ENCODE peak calls at places on chromosomes 4 and X, in five cellular contexts. J, Y, M, O and I are unnamed samples.

GRCh38 chr4:163295138-163295537 is 37.3 kb downstream of the NPY1R start:
- DNase-seq in M (no peak), Y (no peak), O (no peak), J (no peak), I (no peak)

GRCh38 chrX:20284992-20285391 is 18.3 kb upstream of the RPS6KA3 start:
- DNase-seq in Y (no peak), J (no peak), M (no peak), O (no peak), I (no peak)

GRCh38 chr4:159191989-159192388 is 89.1 kb downstream of the RAPGEF2 start:
- DNase-seq in Y (peak; percentile 49), O (no peak), M (no peak), J (no peak), I (no peak)

GRCh38 chr4:140052050-140052449 is 101.9 kb downstream of the MAML3 start:
- DNase-seq in Y (no peak), J (no peak), M (no peak), O (no peak), I (no peak)

GRCh38 chr4:73917081-73917501 is 47.9 kb downstream of the CXCL1 start:
- DNase-seq in M (no peak), Y (peak; percentile 64), J (no peak), O (no peak), I (no peak)

GRCh38 chr4:150302553-150302952 is 224.3 kb downstream of the DCLK2 start:
- DNase-seq in Y (peak; percentile 59), J (no peak), M (peak; percentile 29), O (no peak), I (no peak)

GRCh38 chrX:1322393-1322792 is 14.2 kb upstream of the IL3RA start:
- DNase-seq in Y (no peak), J (no peak), O (no peak), M (no peak), I (no peak)

GRCh38 chr4:93947318-93947717 is 118.8 kb downstream of the ATOH1 start:
- DNase-seq in O (no peak), M (no peak), Y (no peak), J (no peak), I (no peak)

GRCh38 chrX:56763556-56764152 is 34.6 kb downstream of the NBDY start:
- DNase-seq in M (no peak), O (peak; percentile 85), J (no peak), Y (no peak), I (no peak)

GRCh38 chrX:37350034-37350365 is 836 bp downstream of the PRRG1 start:
- DNase-seq in O (no peak), J (no peak), Y (no peak), M (no peak), I (no peak)

GRCh38 chr4:158236304-158237030 is 26.2 kb downstream of the TMEM144 start:
- DNase-seq in O (no peak), M (no peak), J (no peak), Y (no peak), I (no peak)

GRCh38 chr4:139935911-139936310 is 218.1 kb downstream of the MAML3 start:
- DNase-seq in Y (no peak), J (no peak), M (no peak), O (no peak), I (no peak)

GRCh38 chr4:87804871-87805270 is 5.5 kb downstream of the IBSP start:
- DNase-seq in M (no peak), O (no peak), J (no peak), Y (no peak), I (no peak)

GRCh38 chr4:81631958-81632439 is 160.3 kb upstream of the RASGEF1B start:
- DNase-seq in O (no peak), Y (peak; percentile 79), J (no peak), M (peak; percentile 33), I (no peak)

GRCh38 chr4:98955229-98955628 is 26.3 kb upstream of the EIF4E start:
- DNase-seq in Y (no peak), M (no peak), J (no peak), O (no peak), I (no peak)

GRCh38 chr4:144615182-144615581 is 30.8 kb upstream of the HHIP start:
- DNase-seq in Y (no peak), M (no peak), O (no peak), J (no peak), I (no peak)

GRCh38 chr4:112857461-112857860 is 192.0 kb upstream of the ANK2 start:
- DNase-seq in Y (no peak), M (peak; percentile 41), J (no peak), O (no peak), I (no peak)

GRCh38 chr4:174928174-174928573 is 10.0 kb downstream of the ADAM29 start:
- DNase-seq in Y (no peak), J (no peak), O (no peak), M (no peak), I (no peak)

GRCh38 chrX:78321809-78322208 is 5.6 kb downstream of the CYSLTR1 start:
- DNase-seq in O (no peak), J (no peak), M (peak; percentile 17), Y (no peak), I (no peak)

GRCh38 chr4:10875144-10875799 is 190.7 kb upstream of the CLNK start:
- DNase-seq in J (no peak), M (no peak), O (no peak), Y (no peak), I (no peak)

GRCh38 chrX:44431206-44431605 is 87.7 kb upstream of the EFHC2 start:
- DNase-seq in J (no peak), Y (peak; percentile 64), O (no peak), M (no peak), I (no peak)

GRCh38 chr4:123096038-123096437 is 173.6 kb upstream of the NUDT6 start:
- DNase-seq in M (no peak), O (no peak), Y (no peak), J (no peak), I (no peak)
- TF ChIP-seq CTCF in M (no peak), O (no peak), Y (no peak), J (peak; percentile 55), I (peak; percentile 21)

DNA sequence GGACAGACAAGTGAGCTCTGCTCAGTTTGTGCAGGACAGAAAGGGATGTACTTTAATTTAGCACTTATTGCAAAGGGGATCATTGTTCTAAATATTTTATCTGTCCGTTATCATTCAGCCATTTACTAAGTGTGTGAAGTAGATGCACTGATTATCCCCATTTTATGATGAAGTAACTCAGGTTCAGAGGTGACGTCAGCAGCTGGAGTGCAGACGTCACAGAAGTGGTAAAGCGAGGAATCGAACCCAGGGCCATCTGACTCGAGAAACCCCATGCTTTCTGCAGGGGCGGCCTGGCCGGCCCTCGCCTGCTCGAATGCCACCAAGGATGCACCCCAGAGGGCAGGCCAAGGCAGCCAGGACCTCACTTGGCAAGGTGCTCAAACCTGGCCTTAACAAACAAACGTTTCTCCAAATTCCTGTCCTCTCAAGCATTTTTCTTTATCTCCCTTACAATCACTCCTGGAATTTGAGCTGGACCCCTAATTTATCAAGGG is 75.0 kb downstream of the DCTD start:
- DNase-seq in M (no peak), O (no peak), Y (no peak), J (no peak), I (no peak)
- TF ChIP-seq CTCF in M (no peak), O (no peak), Y (no peak), J (no peak), I (no peak)

GRCh38 chrX:40313269-40313668 is 215.5 kb upstream of the BCOR start:
- DNase-seq in O (no peak), Y (no peak), J (no peak), M (no peak), I (no peak)

GRCh38 chrX:40310016-40310415 is 212.3 kb upstream of the BCOR start:
- DNase-seq in O (peak; percentile 44), M (no peak), J (no peak), Y (no peak), I (no peak)

GRCh38 chrX:40316502-40316901 is 218.7 kb upstream of the BCOR start:
- DNase-seq in O (no peak), M (no peak), J (no peak), Y (no peak), I (no peak)

GRCh38 chrX:40318076-40318475 is 220.3 kb upstream of the BCOR start:
- DNase-seq in M (no peak), J (no peak), O (no peak), Y (no peak), I (no peak)

GRCh38 chrX:40314070-40314469 is 216.3 kb upstream of the BCOR start:
- DNase-seq in O (no peak), J (no peak), Y (no peak), M (no peak), I (no peak)
- TF ChIP-seq CTCF in O (no peak), J (no peak), Y (no peak), M (no peak), I (no peak)

GRCh38 chr4:185222598-185222997 is 13.2 kb downstream of the SNX25 start:
- DNase-seq in M (no peak), Y (no peak), J (no peak), O (no peak), I (no peak)

GRCh38 chr4:185221491-185221890 is 12.1 kb downstream of the SNX25 start:
- DNase-seq in M (no peak), Y (no peak), O (no peak), J (no peak), I (no peak)

GRCh38 chr4:185221912-185222311 is 12.5 kb downstream of the SNX25 start:
- DNase-seq in Y (no peak), O (no peak), M (no peak), J (no peak), I (no peak)

GRCh38 chr4:185227131-185227551 is 17.7 kb downstream of the SNX25 start:
- DNase-seq in O (no peak), M (no peak), J (no peak), Y (no peak), I (no peak)

DNA sequence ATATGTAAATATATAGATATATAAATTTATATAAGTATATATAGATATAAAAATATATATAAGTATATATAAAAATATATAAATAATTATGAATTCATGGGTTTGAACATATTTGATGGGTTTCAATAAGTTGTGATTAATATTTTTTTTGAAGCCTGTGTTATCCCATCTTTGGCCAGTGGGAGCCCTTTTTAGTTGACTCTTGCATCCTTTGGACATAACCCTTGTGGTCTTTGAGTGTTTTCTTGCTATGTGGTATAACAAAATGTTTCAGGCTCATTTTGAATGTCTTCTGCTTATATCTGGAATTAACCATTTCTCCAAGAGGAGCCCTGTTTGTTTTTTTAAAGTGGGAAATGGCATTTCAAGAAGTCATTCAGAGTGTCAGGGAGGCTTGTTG is 15.2 kb downstream of the SNX25 start:
- DNase-seq in M (no peak), O (no peak), J (no peak), Y (no peak), I (no peak)
- TF ChIP-seq CTCF in M (no peak), O (no peak), J (peak; percentile 27), Y (peak; percentile 23), I (peak; percentile 26)